ENCODE peak calls at places on chromosome X, in ten cellular contexts. U is CD4-positive, alpha-beta T cell; G is effector memory CD4-positive, alpha-beta T cell; C is mucosa of gallbladder; F is pancreas; X is progenitor cell of endocrine pancreas; T is stimulated activated CD4-positive, alpha-beta T cell treated with anti-CD3 and anti-CD28 coated beads, Interleukin-12 subunit alpha, Interleukin-12 subunit beta, amount 100 ng/mL, for 24 hours; M is GM06990; P is aorta; E is choroid plexus epithelial cell. B is an unnamed sample.

GRCh38 chrX:72107320-72107719 is 24.4 kb downstream of the RTL5 start:
- DNase-seq in M (no peak), T (no peak), F (no peak), G (peak; percentile 29), C (no peak), X (no peak), U (no peak), E (peak; percentile 24), P (no peak), B (peak; percentile 58)

GRCh38 chrX:152480269-152481212 is 29.4 kb upstream of the GABRA3 start:
- DNase-seq in E (no peak), M (no peak), G (no peak), F (no peak), X (no peak), U (no peak), P (no peak), T (no peak), C (no peak), B (no peak)

GRCh38 chrX:45749375-45749774 is 548.7 kb upstream of the DIPK2B start:
- DNase-seq in C (no peak), X (no peak), M (no peak), F (no peak), T (no peak), G (no peak), U (no peak), P (no peak), E (peak; percentile 50), B (no peak)

GRCh38 chrX:78555401-78555980 is 103.6 kb downstream of the RTL3 start:
- DNase-seq in U (no peak), T (no peak), F (no peak), X (no peak), C (no peak), E (peak; percentile 13), G (no peak), M (no peak), P (no peak), B (peak; percentile 6)

GRCh38 chrX:19824603-19825002 is 62.8 kb downstream of the SH3KBP1 start:
- DNase-seq in P (no peak), T (no peak), E (peak; percentile 53), M (no peak), F (no peak), U (no peak), C (no peak), X (no peak), G (no peak), B (peak; percentile 50)

GRCh38 chrX:41333744-41333993 is 293 bp upstream of the DDX3X start:
- DNase-seq in E (peak; percentile 85), G (no peak), U (peak; percentile 54), T (peak; percentile 48), P (no peak), F (no peak), X (peak; percentile 40), C (peak; percentile 88), M (no peak), B (peak; percentile 70)

GRCh38 chrX:32137525-32137924 is 1065.7 kb upstream of the FTHL17 start:
- DNase-seq in G (no peak), C (peak; percentile 14), X (peak; percentile 28), F (no peak), T (no peak), E (peak; percentile 0), M (no peak), P (no peak), U (no peak), B (no peak)

GRCh38 chrX:32480019-32480418 is 731.3 kb downstream of the DMD start:
- DNase-seq in T (no peak), F (no peak), G (no peak), U (no peak), X (no peak), C (no peak), M (no peak), E (no peak), P (no peak), B (no peak)

GRCh38 chrX:130060122-130061069 is 49.9 kb downstream of the ELF4 start:
- DNase-seq in F (peak; percentile 85), C (peak; percentile 73), X (peak; percentile 79), M (peak; percentile 85), G (peak; percentile 65), T (peak; percentile 74), P (peak; percentile 95), U (peak; percentile 72), E (peak; percentile 60), B (peak; percentile 87)